ENCODE peak calls at places on chromosomes 13 and 19, in five cellular contexts. One of them, this sample, is unnamed.

GRCh38 chr19:48206402-48207093 is 36.1 kb downstream of the ZSWIM9 start:
- DNase-seq in amniotic stem cell: no peak
- DNase-seq in T-cell: no peak
- DNase-seq in lower leg skin: peak
- DNase-seq in CD4-positive, alpha-beta T cell: no peak
- DNase-seq in this sample: no peak

GRCh38 chr13:77836423-77836822 is 82.2 kb downstream of the EDNRB start:
- DNase-seq in amniotic stem cell: no peak
- DNase-seq in T-cell: no peak
- DNase-seq in lower leg skin: no peak
- DNase-seq in CD4-positive, alpha-beta T cell: no peak
- DNase-seq in this sample: no peak

GRCh38 chr19:47095707-47096704 is 17.6 kb downstream of the ZC3H4 start:
- DNase-seq in amniotic stem cell: no peak
- DNase-seq in T-cell: no peak
- DNase-seq in lower leg skin: peak
- DNase-seq in CD4-positive, alpha-beta T cell: no peak
- DNase-seq in this sample: no peak

GRCh38 chr13:99282264-99283231 is 24.4 kb upstream of the GPR18 start:
- DNase-seq in amniotic stem cell: no peak
- DNase-seq in T-cell: no peak
- DNase-seq in lower leg skin: no peak
- DNase-seq in CD4-positive, alpha-beta T cell: no peak
- DNase-seq in this sample: no peak

GRCh38 chr13:113970810-113971470 is 2.9 kb downstream of the C13orf46 start:
- DNase-seq in amniotic stem cell: no peak
- DNase-seq in T-cell: no peak
- DNase-seq in lower leg skin: peak
- DNase-seq in CD4-positive, alpha-beta T cell: no peak
- DNase-seq in this sample: no peak

GRCh38 chr13:106570354-106570822 is 2.5 kb upstream of the ARGLU1 start:
- DNase-seq in amniotic stem cell: no peak
- DNase-seq in T-cell: peak
- DNase-seq in lower leg skin: peak
- DNase-seq in CD4-positive, alpha-beta T cell: peak
- DNase-seq in this sample: no peak

GRCh38 chr13:26600345-26600761 is 42.9 kb downstream of the WASF3 start:
- DNase-seq in amniotic stem cell: no peak
- DNase-seq in T-cell: no peak
- DNase-seq in lower leg skin: no peak
- DNase-seq in CD4-positive, alpha-beta T cell: no peak
- DNase-seq in this sample: peak

GRCh38 chr19:42086770-42087550 is 11.0 kb downstream of the ZNF574 start:
- DNase-seq in amniotic stem cell: no peak
- DNase-seq in T-cell: no peak
- DNase-seq in lower leg skin: no peak
- DNase-seq in CD4-positive, alpha-beta T cell: no peak
- DNase-seq in this sample: no peak

GRCh38 chr13:33932765-33933406 is 114.9 kb downstream of the RFC3 start:
- DNase-seq in amniotic stem cell: no peak
- DNase-seq in T-cell: no peak
- DNase-seq in lower leg skin: no peak
- DNase-seq in CD4-positive, alpha-beta T cell: no peak
- DNase-seq in this sample: no peak

GRCh38 chr19:55082023-55082851 is 6.6 kb downstream of the EPS8L1 start:
- DNase-seq in amniotic stem cell: no peak
- DNase-seq in T-cell: peak
- DNase-seq in lower leg skin: no peak
- DNase-seq in CD4-positive, alpha-beta T cell: peak
- DNase-seq in this sample: no peak

GRCh38 chr13:59533561-59534337 is 630.0 kb downstream of the DIAPH3 start:
- DNase-seq in amniotic stem cell: no peak
- DNase-seq in T-cell: no peak
- DNase-seq in lower leg skin: no peak
- DNase-seq in CD4-positive, alpha-beta T cell: no peak
- DNase-seq in this sample: no peak

GRCh38 chr13:22800726-22801401 is 379.9 kb upstream of the SGCG start:
- DNase-seq in amniotic stem cell: no peak
- DNase-seq in T-cell: no peak
- DNase-seq in lower leg skin: no peak
- DNase-seq in CD4-positive, alpha-beta T cell: no peak
- DNase-seq in this sample: no peak

GRCh38 chr19:39492788-39493187 is 6.0 kb upstream of the DLL3 start:
- DNase-seq in amniotic stem cell: no peak
- DNase-seq in T-cell: no peak
- DNase-seq in lower leg skin: no peak
- DNase-seq in CD4-positive, alpha-beta T cell: no peak
- DNase-seq in this sample: no peak

GRCh38 chr19:9431475-9431874 is 3.9 kb downstream of the ZNF266 start:
- DNase-seq in amniotic stem cell: no peak
- DNase-seq in T-cell: peak
- DNase-seq in lower leg skin: no peak
- DNase-seq in CD4-positive, alpha-beta T cell: peak
- DNase-seq in this sample: no peak

GRCh38 chr19:53792721-53793433 is 31.2 kb downstream of the NLRP12 start:
- DNase-seq in amniotic stem cell: peak
- DNase-seq in T-cell: peak
- DNase-seq in lower leg skin: peak
- DNase-seq in CD4-positive, alpha-beta T cell: peak
- DNase-seq in this sample: peak

GRCh38 chr13:97185291-97185690 is 36.8 kb upstream of the MBNL2 start:
- DNase-seq in amniotic stem cell: no peak
- DNase-seq in T-cell: no peak
- DNase-seq in lower leg skin: no peak
- DNase-seq in CD4-positive, alpha-beta T cell: no peak
- DNase-seq in this sample: no peak

GRCh38 chr13:39451860-39452301 is 151.1 kb downstream of the LHFPL6 start:
- DNase-seq in amniotic stem cell: no peak
- DNase-seq in T-cell: no peak
- DNase-seq in lower leg skin: no peak
- DNase-seq in CD4-positive, alpha-beta T cell: no peak
- DNase-seq in this sample: no peak

GRCh38 chr13:113996912-113997745 is 23.3 kb upstream of the C13orf46 start:
- DNase-seq in amniotic stem cell: no peak
- DNase-seq in T-cell: no peak
- DNase-seq in lower leg skin: no peak
- DNase-seq in CD4-positive, alpha-beta T cell: no peak
- DNase-seq in this sample: no peak

GRCh38 chr13:40171566-40171965 is 494.9 kb downstream of the FOXO1 start:
- DNase-seq in amniotic stem cell: no peak
- DNase-seq in T-cell: no peak
- DNase-seq in lower leg skin: no peak
- DNase-seq in CD4-positive, alpha-beta T cell: no peak
- DNase-seq in this sample: no peak

GRCh38 chr13:27679896-27680295 is 58.2 kb downstream of the POLR1D start:
- DNase-seq in amniotic stem cell: no peak
- DNase-seq in T-cell: no peak
- DNase-seq in lower leg skin: no peak
- DNase-seq in CD4-positive, alpha-beta T cell: no peak
- DNase-seq in this sample: no peak

GRCh38 chr19:55643003-55643732 is at the start of gene ZNF581:
- DNase-seq in amniotic stem cell: peak
- DNase-seq in T-cell: peak
- DNase-seq in lower leg skin: peak
- DNase-seq in CD4-positive, alpha-beta T cell: peak
- DNase-seq in this sample: no peak

GRCh38 chr13:42320375-42320787 is 48.4 kb downstream of the AKAP11 start:
- DNase-seq in amniotic stem cell: no peak
- DNase-seq in T-cell: no peak
- DNase-seq in lower leg skin: no peak
- DNase-seq in CD4-positive, alpha-beta T cell: no peak
- DNase-seq in this sample: no peak

GRCh38 chr19:18425515-18426415 is 6.6 kb downstream of the SSBP4 start:
- DNase-seq in amniotic stem cell: peak
- DNase-seq in T-cell: no peak
- DNase-seq in lower leg skin: no peak
- DNase-seq in CD4-positive, alpha-beta T cell: no peak
- DNase-seq in this sample: no peak

GRCh38 chr13:40580566-40581276 is 85.7 kb downstream of the FOXO1 start:
- DNase-seq in amniotic stem cell: no peak
- DNase-seq in T-cell: no peak
- DNase-seq in lower leg skin: no peak
- DNase-seq in CD4-positive, alpha-beta T cell: no peak
- DNase-seq in this sample: no peak

GRCh38 chr13:48491423-48492122 is 41.3 kb downstream of the RCBTB2 start:
- DNase-seq in amniotic stem cell: no peak
- DNase-seq in T-cell: no peak
- DNase-seq in lower leg skin: no peak
- DNase-seq in CD4-positive, alpha-beta T cell: no peak
- DNase-seq in this sample: no peak

GRCh38 chr19:33417751-33418150 is 44.2 kb downstream of the CEBPG start:
- DNase-seq in amniotic stem cell: no peak
- DNase-seq in T-cell: no peak
- DNase-seq in lower leg skin: no peak
- DNase-seq in CD4-positive, alpha-beta T cell: no peak
- DNase-seq in this sample: no peak

GRCh38 chr13:85141425-85141824 is 657.8 kb downstream of the SLITRK6 start:
- DNase-seq in amniotic stem cell: no peak
- DNase-seq in T-cell: no peak
- DNase-seq in lower leg skin: no peak
- DNase-seq in CD4-positive, alpha-beta T cell: no peak
- DNase-seq in this sample: no peak

GRCh38 chr13:74206061-74206561 is 71.9 kb upstream of the KLF12 start:
- DNase-seq in amniotic stem cell: peak
- DNase-seq in T-cell: no peak
- DNase-seq in lower leg skin: no peak
- DNase-seq in CD4-positive, alpha-beta T cell: no peak
- DNase-seq in this sample: peak

GRCh38 chr13:93361703-93362102 is 135.1 kb downstream of the GPC6 start:
- DNase-seq in amniotic stem cell: no peak
- DNase-seq in T-cell: no peak
- DNase-seq in lower leg skin: no peak
- DNase-seq in CD4-positive, alpha-beta T cell: no peak
- DNase-seq in this sample: no peak

GRCh38 chr19:7340959-7341837 is 7.5 kb upstream of the ARHGEF18 start:
- DNase-seq in amniotic stem cell: peak
- DNase-seq in T-cell: peak
- DNase-seq in lower leg skin: peak
- DNase-seq in CD4-positive, alpha-beta T cell: peak
- DNase-seq in this sample: peak

GRCh38 chr13:48266967-48267639 is 34.1 kb downstream of the ITM2B start:
- DNase-seq in amniotic stem cell: no peak
- DNase-seq in T-cell: no peak
- DNase-seq in lower leg skin: no peak
- DNase-seq in CD4-positive, alpha-beta T cell: no peak
- DNase-seq in this sample: no peak

GRCh38 chr13:112032186-112032835 is 34.6 kb upstream of the SOX1 start:
- DNase-seq in amniotic stem cell: no peak
- DNase-seq in T-cell: no peak
- DNase-seq in lower leg skin: no peak
- DNase-seq in CD4-positive, alpha-beta T cell: no peak
- DNase-seq in this sample: no peak

GRCh38 chr13:51644649-51645048 is 60.4 kb downstream of the WDFY2 start:
- DNase-seq in amniotic stem cell: no peak
- DNase-seq in T-cell: no peak
- DNase-seq in lower leg skin: no peak
- DNase-seq in CD4-positive, alpha-beta T cell: peak
- DNase-seq in this sample: no peak

GRCh38 chr19:38290631-38291147 is 13.4 kb upstream of the C19orf33 start:
- DNase-seq in amniotic stem cell: peak
- DNase-seq in T-cell: no peak
- DNase-seq in lower leg skin: no peak
- DNase-seq in CD4-positive, alpha-beta T cell: no peak
- DNase-seq in this sample: peak

GRCh38 chr13:114155320-114155719 is 22.9 kb upstream of the RASA3 start:
- DNase-seq in amniotic stem cell: no peak
- DNase-seq in T-cell: no peak
- DNase-seq in lower leg skin: no peak
- DNase-seq in CD4-positive, alpha-beta T cell: no peak
- DNase-seq in this sample: no peak

GRCh38 chr19:47813304-47813994 is 8.3 kb upstream of the CRX start:
- DNase-seq in amniotic stem cell: no peak
- DNase-seq in T-cell: peak
- DNase-seq in lower leg skin: peak
- DNase-seq in CD4-positive, alpha-beta T cell: peak
- DNase-seq in this sample: no peak

This sample was measured in BJ.